ENCODE peak calls at places on chromosomes 3 and 15, in five cellular contexts. One of them, this sample, is unnamed.

GRCh38 chr15:36371509-36371908 is 207.9 kb upstream of the CDIN1 start:
- DNase-seq in CD8-positive, alpha-beta T cell: no peak
- DNase-seq in HCT116: peak; percentile 18
- DNase-seq in ovary: no peak
- DNase-seq in left lung: no peak
- DNase-seq in this sample: no peak

GRCh38 chr3:49747792-49748480 is 24.2 kb upstream of the GMPPB start:
- DNase-seq in CD8-positive, alpha-beta T cell: no peak
- DNase-seq in HCT116: no peak
- DNase-seq in left lung: no peak
- DNase-seq in ovary: no peak
- DNase-seq in this sample: no peak

GRCh38 chr3:171976526-171976925 is 62.9 kb upstream of the FNDC3B start:
- DNase-seq in CD8-positive, alpha-beta T cell: no peak
- DNase-seq in left lung: no peak
- DNase-seq in ovary: no peak
- DNase-seq in HCT116: no peak
- DNase-seq in this sample: no peak

GRCh38 chr3:42115223-42115622 is 24.1 kb downstream of the TRAK1 start:
- DNase-seq in HCT116: no peak
- DNase-seq in CD8-positive, alpha-beta T cell: no peak
- DNase-seq in ovary: no peak
- DNase-seq in left lung: no peak
- DNase-seq in this sample: no peak

GRCh38 chr15:91263632-91264477 is 163.8 kb downstream of the SV2B start:
- DNase-seq in CD8-positive, alpha-beta T cell: no peak
- DNase-seq in ovary: no peak
- DNase-seq in left lung: no peak
- DNase-seq in HCT116: no peak
- DNase-seq in this sample: no peak

GRCh38 chr3:50616003-50616769 is 765 bp upstream of the MAPKAPK3 start:
- DNase-seq in ovary: peak; percentile 86
- DNase-seq in CD8-positive, alpha-beta T cell: peak; percentile 63
- DNase-seq in HCT116: peak; percentile 82
- DNase-seq in left lung: peak; percentile 91
- DNase-seq in this sample: peak; percentile 79

GRCh38 chr15:66876731-66877545 is 174.9 kb downstream of the SMAD6 start:
- DNase-seq in HCT116: no peak
- DNase-seq in left lung: no peak
- DNase-seq in ovary: no peak
- DNase-seq in CD8-positive, alpha-beta T cell: no peak
- DNase-seq in this sample: no peak

GRCh38 chr3:11059799-11060115 is 67.2 kb downstream of the SLC6A1 start:
- DNase-seq in ovary: no peak
- DNase-seq in left lung: no peak
- DNase-seq in CD8-positive, alpha-beta T cell: no peak
- DNase-seq in HCT116: no peak
- DNase-seq in this sample: no peak

GRCh38 chr3:25097023-25097422 is 331.0 kb upstream of the RARB start:
- DNase-seq in left lung: no peak
- DNase-seq in ovary: no peak
- DNase-seq in CD8-positive, alpha-beta T cell: no peak
- DNase-seq in HCT116: no peak
- DNase-seq in this sample: no peak

GRCh38 chr3:47266709-47267489 is 15.7 kb downstream of the KIF9 start:
- DNase-seq in left lung: no peak
- DNase-seq in HCT116: peak; percentile 57
- DNase-seq in ovary: peak; percentile 84
- DNase-seq in CD8-positive, alpha-beta T cell: no peak
- DNase-seq in this sample: peak; percentile 63

GRCh38 chr15:48671381-48672022 is 26.0 kb upstream of the FBN1 start:
- DNase-seq in CD8-positive, alpha-beta T cell: no peak
- DNase-seq in HCT116: no peak
- DNase-seq in ovary: peak; percentile 57
- DNase-seq in left lung: no peak
- DNase-seq in this sample: no peak
- TF ChIP-seq CTCF in CD8-positive, alpha-beta T cell: no peak
- TF ChIP-seq CTCF in HCT116: no peak
- TF ChIP-seq CTCF in ovary: no peak
- TF ChIP-seq CTCF in left lung: no peak
- TF ChIP-seq CTCF in this sample: no peak

GRCh38 chr15:77584201-77584600 is 48.5 kb downstream of the LINGO1 start:
- DNase-seq in HCT116: no peak
- DNase-seq in CD8-positive, alpha-beta T cell: no peak
- DNase-seq in left lung: peak; percentile 33
- DNase-seq in ovary: no peak
- DNase-seq in this sample: no peak
- TF ChIP-seq CTCF in HCT116: no peak
- TF ChIP-seq CTCF in CD8-positive, alpha-beta T cell: no peak
- TF ChIP-seq CTCF in left lung: no peak
- TF ChIP-seq CTCF in ovary: no peak
- TF ChIP-seq CTCF in this sample: no peak

GRCh38 chr3:73419179-73419803 is 205.4 kb downstream of the PDZRN3 start:
- DNase-seq in left lung: no peak
- DNase-seq in HCT116: no peak
- DNase-seq in CD8-positive, alpha-beta T cell: no peak
- DNase-seq in ovary: no peak
- DNase-seq in this sample: no peak
- TF ChIP-seq CTCF in left lung: no peak
- TF ChIP-seq CTCF in HCT116: no peak
- TF ChIP-seq CTCF in CD8-positive, alpha-beta T cell: no peak
- TF ChIP-seq CTCF in ovary: peak; percentile 25
- TF ChIP-seq CTCF in this sample: no peak

GRCh38 chr3:37700849-37701248 is 160.8 kb upstream of the CTDSPL start:
- DNase-seq in HCT116: no peak
- DNase-seq in ovary: no peak
- DNase-seq in left lung: no peak
- DNase-seq in CD8-positive, alpha-beta T cell: no peak
- DNase-seq in this sample: no peak
- TF ChIP-seq CTCF in HCT116: no peak
- TF ChIP-seq CTCF in ovary: no peak
- TF ChIP-seq CTCF in left lung: no peak
- TF ChIP-seq CTCF in CD8-positive, alpha-beta T cell: no peak
- TF ChIP-seq CTCF in this sample: no peak

This sample was measured in CD14-positive monocyte.